ENCODE peak calls at places on chromosomes 5 and 9, in nine cellular contexts. E is WERI-Rb-1, T is gastrocnemius medialis, C is SJSA1, X is A673, B is PC-3, O is cardiac muscle cell, A is tibial artery, I is lung. M is an unnamed sample.

GRCh38 chr5:61675015-61675692 is 343.1 kb downstream of the ZSWIM6 start:
- DNase-seq in E (no peak), A (no peak), I (no peak), X (peak), T (no peak), B (peak), O (no peak), C (no peak), M (peak)

GRCh38 chr5:128237504-128237903 is 153.9 kb downstream of the SLC12A2 start:
- DNase-seq in A (no peak), B (no peak), E (no peak), T (no peak), X (no peak), O (peak), I (no peak), C (no peak), M (no peak)

GRCh38 chr5:55306641-55307382 is 682 bp downstream of the DHX29 start:
- DNase-seq in I (no peak), X (no peak), E (no peak), O (no peak), T (no peak), B (no peak), A (no peak), C (no peak), M (no peak)

GRCh38 chr5:181187500-181188213 is 17.3 kb downstream of the TRIM7 start:
- DNase-seq in I (peak), E (peak), T (no peak), B (peak), A (peak), O (peak), X (peak), C (peak), M (no peak)

GRCh38 chr5:96067251-96067650 is 105.6 kb upstream of the ELL2 start:
- DNase-seq in E (no peak), B (peak), A (no peak), T (no peak), C (no peak), I (no peak), O (no peak), X (no peak), M (no peak)

GRCh38 chr5:67659288-67659687 is 462.7 kb upstream of the CD180 start:
- DNase-seq in X (no peak), A (no peak), I (no peak), E (no peak), C (no peak), O (peak), B (no peak), T (no peak), M (no peak)

GRCh38 chr9:72588336-72588735 is 66.9 kb downstream of the TMC1 start:
- DNase-seq in E (no peak), C (no peak), I (no peak), A (no peak), T (no peak), O (peak), X (no peak), B (no peak), M (no peak)

GRCh38 chr9:34254141-34254913 is 74.7 kb downstream of the KIF24 start:
- DNase-seq in C (peak), O (peak), T (peak), E (no peak), B (peak), X (no peak), A (no peak), I (no peak), M (no peak)

GRCh38 chr5:89246252-89246651 is 363.3 kb upstream of the MEF2C start:
- DNase-seq in A (no peak), B (peak), T (no peak), C (no peak), X (peak), O (peak), I (no peak), E (no peak), M (no peak)

GRCh38 chr9:91776409-91777365 is 173.3 kb downstream of the ROR2 start:
- DNase-seq in A (no peak), C (no peak), T (no peak), I (no peak), X (no peak), E (no peak), O (peak), B (no peak), M (no peak)

GRCh38 chr9:88378317-88378716 is 9.9 kb upstream of the SPIN1 start:
- DNase-seq in I (no peak), E (no peak), O (peak), T (no peak), A (no peak), X (no peak), C (no peak), B (no peak), M (no peak)

GRCh38 chr9:16782490-16782889 is 88.0 kb downstream of the BNC2 start:
- DNase-seq in C (no peak), O (no peak), B (no peak), T (no peak), E (no peak), A (no peak), I (no peak), X (no peak), M (no peak)

GRCh38 chr5:37043693-37044092 is 167.1 kb downstream of the NIPBL start:
- DNase-seq in T (no peak), I (no peak), B (peak), E (no peak), X (peak), C (no peak), O (peak), A (no peak), M (no peak)

GRCh38 chr5:140840978-140841962 is at the start of gene PCDHA8:
- DNase-seq in I (no peak), T (no peak), A (no peak), E (no peak), O (no peak), C (no peak), X (peak), B (peak), M (no peak)

GRCh38 chr5:111165058-111165457 is 59.1 kb upstream of the CAMK4 start:
- DNase-seq in E (no peak), O (no peak), I (no peak), C (no peak), X (no peak), T (no peak), A (no peak), B (no peak), M (no peak)

GRCh38 chr5:94174748-94175411 is 433.5 kb upstream of the POU5F2 start:
- DNase-seq in X (peak), O (peak), I (no peak), A (no peak), C (no peak), E (no peak), B (peak), T (no peak), M (no peak)

GRCh38 chr9:80501635-80502034 is 929.9 kb downstream of the TLE4 start:
- DNase-seq in B (no peak), X (peak), T (no peak), O (peak), E (no peak), A (no peak), I (no peak), C (peak), M (no peak)

GRCh38 chr5:39716532-39716971 is 291.8 kb upstream of the DAB2 start:
- DNase-seq in X (peak), I (no peak), B (peak), O (peak), A (peak), C (peak), T (no peak), E (peak), M (no peak)

GRCh38 chr9:78273761-78274160 is 23.2 kb upstream of the PSAT1 start:
- DNase-seq in O (peak), X (no peak), I (no peak), A (no peak), C (no peak), B (no peak), T (no peak), E (no peak), M (no peak)

GRCh38 chr5:572398-573019 is 39.6 kb upstream of the CEP72 start:
- DNase-seq in E (no peak), X (no peak), I (no peak), O (no peak), T (no peak), C (no peak), A (no peak), B (no peak), M (no peak)

GRCh38 chr9:99621040-99621439 is 200.6 kb upstream of the NR4A3 start:
- DNase-seq in C (no peak), E (no peak), I (no peak), B (no peak), A (no peak), O (no peak), X (no peak), T (no peak), M (no peak)

GRCh38 chr5:136043968-136044610 is 15.3 kb downstream of the TGFBI start:
- DNase-seq in A (peak), E (no peak), C (no peak), X (no peak), O (no peak), T (no peak), B (no peak), I (no peak), M (no peak)

GRCh38 chr5:37696190-37697021 is 143.4 kb downstream of the GDNF start:
- DNase-seq in I (no peak), X (no peak), A (no peak), E (no peak), T (peak), C (no peak), B (peak), O (peak), M (no peak)

GRCh38 chr9:15725953-15726352 is 173.1 kb downstream of the CCDC171 start:
- DNase-seq in E (no peak), X (no peak), T (no peak), I (no peak), C (no peak), A (no peak), B (peak), O (no peak), M (no peak)

GRCh38 chr9:136762915-136763648 is 1.2 kb downstream of the LCN15 start:
- DNase-seq in A (no peak), C (no peak), O (peak), T (no peak), E (peak), I (no peak), X (peak), B (peak), M (no peak)

GRCh38 chr5:176740702-176741565 is 69.4 kb upstream of the UNC5A start:
- DNase-seq in I (no peak), X (no peak), C (no peak), B (no peak), A (no peak), T (no peak), E (no peak), O (no peak), M (no peak)

GRCh38 chr5:149932445-149933350 is 11.9 kb downstream of the PDE6A start:
- DNase-seq in O (no peak), B (peak), C (no peak), T (no peak), E (no peak), X (no peak), I (no peak), A (no peak), M (no peak)

GRCh38 chr5:61334224-61335196 is 2.5 kb downstream of the ZSWIM6 start:
- DNase-seq in T (no peak), B (peak), A (no peak), E (no peak), X (peak), O (peak), C (peak), I (no peak), M (no peak)

GRCh38 chr9:87112656-87113055 is 165.3 kb upstream of the GAS1 start:
- DNase-seq in A (no peak), I (no peak), O (peak), E (no peak), X (no peak), T (no peak), B (no peak), C (no peak), M (no peak)

GRCh38 chr5:28580616-28581015 is 1542.2 kb upstream of the CDH9 start:
- DNase-seq in O (peak), X (no peak), B (peak), C (no peak), T (no peak), I (no peak), A (no peak), E (no peak), M (no peak)

GRCh38 chr5:161549106-161549505 is 2.6 kb upstream of the GABRB2 start:
- DNase-seq in I (no peak), C (no peak), T (no peak), E (no peak), B (no peak), O (peak), X (no peak), A (no peak), M (no peak)

GRCh38 chr5:177303925-177304391 is 359 bp downstream of the PRELID1 start:
- DNase-seq in A (no peak), T (no peak), I (no peak), C (peak), X (no peak), E (no peak), O (peak), B (no peak), M (no peak)

GRCh38 chr5:79255786-79256557 is 20.0 kb downstream of the JMY start:
- DNase-seq in E (peak), I (no peak), C (peak), B (peak), T (no peak), O (peak), X (peak), A (no peak), M (no peak)

GRCh38 chr5:165029471-165029870 is 1524.1 kb downstream of the MAT2B start:
- DNase-seq in C (no peak), E (peak), O (no peak), X (peak), T (no peak), I (no peak), A (peak), B (no peak), M (no peak)

GRCh38 chr9:82456621-82457020 is 468.0 kb downstream of the SPATA31D1 start:
- DNase-seq in E (no peak), B (peak), I (no peak), X (peak), O (no peak), T (no peak), C (no peak), A (no peak), M (no peak)

GRCh38 chr9:26656003-26656940 is 236.3 kb downstream of the CAAP1 start:
- DNase-seq in E (peak), B (peak), T (no peak), I (no peak), A (no peak), C (no peak), O (peak), X (peak), M (no peak)

GRCh38 chr9:83966209-83966582 is 13.8 kb downstream of the HNRNPK start:
- DNase-seq in X (no peak), E (no peak), O (no peak), A (no peak), C (no peak), T (no peak), I (no peak), B (no peak), M (no peak)

GRCh38 chr5:31702709-31703108 is 63.8 kb downstream of the PDZD2 start:
- DNase-seq in O (no peak), X (no peak), I (no peak), T (no peak), A (no peak), B (no peak), E (no peak), C (no peak), M (no peak)

GRCh38 chr5:163505049-163505474 is 357 bp upstream of the MAT2B start:
- DNase-seq in I (no peak), C (no peak), X (no peak), E (no peak), O (no peak), B (no peak), A (no peak), T (no peak), M (no peak)

GRCh38 chr5:163505475-163506457 is at the start of gene MAT2B:
- DNase-seq in O (peak), T (peak), X (peak), C (peak), E (peak), A (peak), B (peak), I (peak), M (peak)

GRCh38 chr5:163506726-163507125 is 1.3 kb downstream of the MAT2B start:
- DNase-seq in A (no peak), I (no peak), X (no peak), E (no peak), O (no peak), T (no peak), C (peak), B (peak), M (no peak)

GRCh38 chr5:163508753-163509152 is 3.3 kb downstream of the MAT2B start:
- DNase-seq in A (no peak), O (no peak), I (no peak), E (no peak), T (no peak), C (no peak), B (no peak), X (no peak), M (no peak)

DNA sequence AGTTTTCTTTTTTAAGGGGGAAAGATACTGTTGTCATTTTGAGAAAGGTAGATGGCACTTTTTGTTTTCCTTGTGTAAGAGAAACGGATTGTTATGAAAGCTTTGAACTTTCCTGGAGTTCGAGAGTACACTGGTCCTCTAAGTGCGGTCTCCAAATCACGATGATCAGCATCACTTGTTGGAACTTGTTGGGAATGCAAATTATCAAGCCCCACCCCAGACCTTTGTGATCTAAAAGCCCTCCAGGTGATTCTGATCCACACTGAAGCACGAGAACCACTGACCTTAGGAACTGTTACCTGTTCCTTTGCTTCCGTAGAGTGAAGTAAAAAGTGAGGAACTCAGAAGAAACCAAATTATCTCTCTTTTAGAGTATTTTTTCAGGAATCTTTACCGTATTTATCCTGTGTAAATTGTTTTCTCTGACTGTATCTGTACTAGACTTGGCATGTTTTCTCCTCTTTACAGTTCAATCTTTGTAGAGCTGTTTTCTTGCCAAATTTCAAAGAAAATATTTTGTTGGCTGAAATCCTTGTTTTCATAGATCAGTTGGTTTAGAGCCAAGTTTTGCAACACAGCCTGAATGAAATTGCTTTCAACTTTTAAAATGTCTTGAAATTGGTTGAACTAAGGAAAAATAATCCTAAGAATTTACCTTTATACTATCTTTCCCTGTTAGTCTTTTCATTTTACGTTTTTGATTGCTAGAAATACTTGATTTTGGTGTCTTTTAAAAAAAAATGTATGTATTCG is 4.0 kb downstream of the MAT2B start:
- DNase-seq in A (no peak), B (peak), I (peak), O (peak), X (peak), E (no peak), T (no peak), C (no peak), M (no peak)
- H3K27ac ChIP-seq in A (peak), B (no peak), I (peak), O (no peak), X (peak), E (no peak), T (peak), C (no peak), M (peak)

GRCh38 chr9:114522847-114523246 is 17.6 kb upstream of the WHRN start:
- DNase-seq in A (no peak), I (no peak), C (no peak), T (no peak), X (no peak), O (no peak), B (no peak), E (no peak), M (no peak)
- H3K27ac ChIP-seq in A (no peak), I (no peak), C (no peak), T (no peak), X (no peak), O (no peak), B (no peak), E (no peak), M (no peak)

GRCh38 chr9:121150188-121150587 is 51.5 kb downstream of the RAB14 start:
- DNase-seq in I (no peak), T (no peak), O (no peak), E (no peak), B (no peak), A (no peak), X (no peak), C (no peak), M (no peak)

GRCh38 chr9:121153642-121154041 is 48.0 kb downstream of the RAB14 start:
- DNase-seq in C (no peak), E (no peak), B (peak), I (no peak), X (no peak), O (no peak), T (no peak), A (no peak), M (no peak)

GRCh38 chr9:121157939-121158338 is 43.7 kb downstream of the RAB14 start:
- DNase-seq in O (no peak), A (no peak), C (no peak), B (no peak), I (no peak), E (no peak), T (no peak), X (no peak), M (no peak)

GRCh38 chr9:121156263-121156731 is 45.4 kb downstream of the RAB14 start:
- DNase-seq in X (no peak), B (peak), T (no peak), E (no peak), A (no peak), O (peak), C (peak), I (no peak), M (no peak)

DNA sequence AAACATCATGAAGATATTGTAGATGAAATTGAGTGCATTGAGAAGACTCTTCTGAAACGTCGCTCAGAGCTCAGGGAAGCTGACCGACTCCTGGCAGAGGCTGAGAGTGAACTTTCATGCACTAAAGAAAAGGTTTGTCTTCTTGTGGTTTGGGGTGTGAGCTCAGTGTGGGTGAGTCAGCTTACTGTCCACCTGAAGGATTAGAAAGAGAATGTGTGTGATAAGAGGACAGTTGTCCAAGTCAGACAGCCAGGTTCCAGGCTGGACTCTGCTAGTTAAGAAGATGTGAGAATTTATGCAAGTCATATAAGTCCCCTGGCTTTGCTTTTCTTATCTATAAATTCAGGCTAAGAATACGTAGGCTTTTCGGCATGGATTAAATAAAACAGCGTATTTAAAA is 46.9 kb downstream of the RAB14 start:
- DNase-seq in E (no peak), X (no peak), T (no peak), C (no peak), A (no peak), I (no peak), B (peak), O (no peak), M (no peak)
- H3K27ac ChIP-seq in E (no peak), X (no peak), T (no peak), C (no peak), A (no peak), I (no peak), B (peak), O (no peak), M (no peak)

DNA sequence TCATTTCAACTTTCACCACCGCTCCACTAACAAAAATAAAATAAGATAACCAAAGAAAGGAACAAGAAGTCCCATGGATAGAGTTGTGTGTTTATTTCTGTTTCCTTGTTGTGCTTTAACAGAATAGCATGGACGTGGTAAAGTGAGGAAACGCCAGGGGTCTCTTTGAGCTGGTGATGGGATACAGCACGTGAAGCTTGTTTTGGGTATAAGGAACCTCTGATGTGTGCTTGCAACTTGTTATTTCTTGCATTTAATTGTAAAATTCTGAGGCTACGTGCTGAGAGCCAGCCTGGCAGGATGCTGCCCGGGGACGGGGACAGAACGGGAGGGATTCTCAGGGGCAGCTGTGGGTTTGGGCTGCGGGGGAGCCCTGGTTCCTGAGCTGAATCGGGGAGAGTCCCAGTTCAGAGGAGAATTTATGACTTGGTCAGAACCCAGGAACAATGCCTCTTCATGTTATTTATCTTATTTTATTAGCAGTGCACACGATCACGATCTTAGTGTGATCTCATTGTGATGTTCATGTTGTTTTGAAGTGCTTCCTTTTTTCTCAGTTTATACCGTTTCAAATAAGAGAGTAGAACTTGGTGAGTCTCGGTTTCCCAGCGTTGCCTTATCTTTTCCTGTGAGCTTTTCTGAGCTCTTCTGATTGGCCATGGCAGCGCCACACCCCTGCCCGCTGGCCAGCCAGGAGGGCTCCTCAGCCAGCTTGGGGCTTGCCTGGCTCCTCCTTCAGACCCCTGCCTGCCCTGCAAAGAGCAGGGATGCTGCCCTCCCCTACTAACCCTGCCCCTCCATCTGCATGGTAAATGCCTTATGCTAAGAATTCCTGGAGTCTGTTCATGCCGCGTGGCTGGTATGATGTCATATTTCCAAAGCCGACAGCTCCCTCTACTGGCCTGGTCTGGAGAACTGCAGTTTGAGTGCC is 63.6 kb downstream of the ANKRD33B start:
- DNase-seq in B (peak), E (peak), O (peak), X (peak), I (peak), T (peak), A (peak), C (peak), M (peak)
- H3K27ac ChIP-seq in B (peak), E (peak), O (peak), X (no peak), I (peak), T (peak), A (peak), C (peak), M (peak)

M was measured in caudate nucleus.